ENCODE peak calls at places on chromosomes 7 and 10, in six cellular contexts. Y is CD8-positive, alpha-beta T cell; I is tibial nerve; J is ovary; L is uterus; M is adrenal gland. B is an unnamed sample.

GRCh38 chr7:33087858-33088257 is 21.3 kb downstream of the RP9 start:
- DNase-seq in Y (no peak), I (no peak), J (no peak), L (no peak), M (no peak), B (no peak)

GRCh38 chr7:122885583-122886356 is 490 bp downstream of the CADPS2 start:
- DNase-seq in Y (no peak), I (no peak), J (peak; percentile 55), L (peak; percentile 41), M (peak; percentile 75), B (no peak)

GRCh38 chr10:93368210-93368609 is 113.9 kb downstream of the MYOF start:
- DNase-seq in Y (no peak), I (no peak), J (no peak), L (no peak), M (no peak), B (no peak)

GRCh38 chr7:118311121-118311803 is 86.8 kb downstream of the ANKRD7 start:
- DNase-seq in Y (no peak), I (no peak), J (no peak), L (no peak), M (no peak), B (no peak)

GRCh38 chr10:132355297-132355696 is 23.3 kb downstream of the LRRC27 start:
- DNase-seq in Y (no peak), I (no peak), J (peak; percentile 25), L (no peak), M (peak; percentile 6), B (peak; percentile 34)

GRCh38 chr7:40332516-40332915 is 197.7 kb downstream of the SUGCT start:
- DNase-seq in Y (no peak), I (no peak), J (no peak), L (no peak), M (no peak), B (no peak)

GRCh38 chr10:27223964-27224363 is 16.6 kb downstream of the ACBD5 start:
- DNase-seq in Y (peak; percentile 13), I (peak; percentile 50), J (no peak), L (no peak), M (peak; percentile 59), B (no peak)

GRCh38 chr7:41315764-41316163 is 387.1 kb downstream of the INHBA start:
- DNase-seq in Y (no peak), I (no peak), J (no peak), L (no peak), M (no peak), B (no peak)

GRCh38 chr7:55552320-55553086 is 19.8 kb downstream of the VOPP1 start:
- DNase-seq in Y (no peak), I (no peak), J (no peak), L (peak; percentile 25), M (peak; percentile 62), B (no peak)

GRCh38 chr10:96998329-96998888 is 166.3 kb downstream of the LCOR start:
- DNase-seq in Y (no peak), I (no peak), J (peak; percentile 64), L (no peak), M (peak; percentile 41), B (no peak)

GRCh38 chr10:108411181-108411580 is 1246.7 kb upstream of the SORCS1 start:
- DNase-seq in Y (no peak), I (no peak), J (no peak), L (no peak), M (no peak), B (no peak)

GRCh38 chr10:72334196-72334831 is 20.4 kb downstream of the DNAJB12 start:
- DNase-seq in Y (no peak), I (no peak), J (peak; percentile 89), L (peak; percentile 56), M (peak; percentile 64), B (peak; percentile 83)

GRCh38 chr10:24762161-24762924 is 38.7 kb upstream of the ARHGAP21 start:
- DNase-seq in Y (no peak), I (no peak), J (no peak), L (no peak), M (no peak), B (no peak)

GRCh38 chr7:139799586-139799985 is 21.8 kb upstream of the HIPK2 start:
- DNase-seq in Y (no peak), I (peak; percentile 17), J (no peak), L (no peak), M (no peak), B (no peak)

GRCh38 chr7:137704723-137705122 is 142.1 kb downstream of the DGKI start:
- DNase-seq in Y (no peak), I (no peak), J (no peak), L (no peak), M (no peak), B (no peak)

GRCh38 chr10:132397671-132398565 is 918 bp downstream of the PWWP2B start:
- DNase-seq in Y (no peak), I (no peak), J (peak; percentile 72), L (no peak), M (peak; percentile 93), B (no peak)

GRCh38 chr10:22086730-22087364 is 83.3 kb upstream of the DNAJC1 start:
- DNase-seq in Y (no peak), I (peak; percentile 92), J (peak; percentile 90), L (peak; percentile 84), M (peak; percentile 85), B (peak; percentile 5)

GRCh38 chr10:104417629-104418292 is 64.1 kb downstream of the CFAP58 start:
- DNase-seq in Y (no peak), I (no peak), J (no peak), L (no peak), M (no peak), B (no peak)

GRCh38 chr10:99658622-99659030 is 683 bp upstream of the ENTPD7 start:
- DNase-seq in Y (no peak), I (no peak), J (peak; percentile 55), L (peak; percentile 19), M (peak; percentile 72), B (peak; percentile 42)

DNA sequence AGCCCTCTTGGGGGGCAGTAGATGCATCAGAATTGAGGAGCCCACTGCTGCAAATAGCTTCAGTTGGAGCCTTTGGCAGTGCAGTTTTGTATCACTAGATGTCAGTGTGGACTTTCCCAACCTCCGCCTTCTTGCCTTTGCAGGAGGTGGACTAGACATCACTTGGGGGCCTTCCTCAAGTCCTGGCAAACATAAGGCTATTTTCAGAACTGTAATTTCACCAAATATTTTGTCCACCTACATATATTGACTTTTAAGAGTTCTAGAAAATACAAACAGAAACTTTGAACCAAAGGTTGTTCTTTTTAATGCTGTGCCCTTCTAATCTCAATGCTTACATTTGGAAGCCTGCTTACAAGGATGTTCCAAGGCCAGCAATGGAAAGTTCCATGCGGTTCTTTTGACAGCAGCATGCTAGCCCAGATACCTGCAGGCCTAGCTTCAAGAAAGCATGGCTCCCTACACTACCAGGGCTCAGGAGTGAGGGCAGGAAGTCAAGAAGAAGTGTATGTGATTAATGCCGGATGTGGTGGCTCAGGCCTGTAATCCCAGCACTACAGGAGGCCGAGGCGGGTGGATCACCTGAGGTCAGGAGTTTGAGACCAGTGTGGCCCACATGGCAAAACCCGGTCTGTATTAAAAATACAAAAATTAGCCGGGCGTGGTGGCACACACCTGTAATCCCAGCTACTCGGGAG is 8.0 kb upstream of the ZNRF2 start:
- DNase-seq in Y (peak; percentile 10), I (peak; percentile 50), J (peak; percentile 38), L (peak; percentile 35), M (peak; percentile 42), B (peak; percentile 45)
- TF ChIP-seq CTCF in Y (peak; percentile 69), I (peak; percentile 63), J (peak; percentile 57), L (peak; percentile 69), M (peak; percentile 70), B (peak; percentile 79)

DNA sequence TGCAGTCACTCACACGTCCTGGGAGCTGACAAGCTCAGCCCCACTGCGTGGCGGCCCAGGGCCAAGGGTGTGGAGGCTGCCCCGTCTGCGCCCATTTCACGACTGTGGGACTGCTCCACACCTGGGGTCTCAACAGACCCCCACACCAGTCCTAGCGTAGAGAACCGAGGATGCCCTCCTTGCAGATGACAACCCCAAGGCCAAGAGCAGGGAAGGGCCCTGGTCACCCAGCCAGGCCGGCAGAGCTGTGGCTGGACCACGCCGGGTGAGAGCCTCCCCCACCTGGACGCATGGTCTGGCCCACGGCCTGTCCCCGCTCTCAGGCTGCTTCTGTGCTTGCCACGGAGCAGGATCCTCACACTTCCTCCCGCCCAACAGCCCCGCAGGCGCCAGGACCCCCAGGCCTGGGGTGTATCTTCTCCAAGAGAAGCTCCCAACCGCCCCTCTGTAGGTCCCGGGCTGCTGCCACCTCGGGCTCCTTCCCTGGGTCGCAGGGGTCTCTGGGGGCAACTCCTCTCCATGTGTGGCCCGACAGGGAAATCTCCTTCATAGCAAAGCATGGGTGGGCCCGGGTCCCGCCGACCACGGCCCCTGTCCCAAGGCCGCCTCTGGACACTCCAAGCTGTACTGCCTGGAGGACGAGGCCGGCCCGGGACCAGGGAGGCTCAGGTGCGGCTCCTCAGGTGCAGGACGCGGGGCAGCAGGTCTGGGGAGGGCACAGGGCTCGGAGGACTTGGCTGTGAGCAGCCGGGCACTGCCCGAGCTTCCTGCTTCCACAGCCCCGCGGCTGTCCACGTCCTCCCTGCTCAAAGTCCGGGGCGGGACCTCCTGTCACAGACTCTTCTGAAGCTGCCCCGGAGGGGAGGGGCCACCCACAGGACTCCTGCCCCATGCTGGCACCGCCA is 88.8 kb downstream of the FOXL3 start:
- DNase-seq in Y (no peak), I (no peak), J (peak; percentile 30), L (peak; percentile 12), M (peak; percentile 32), B (peak; percentile 41)
- H3K27me3 ChIP-seq in Y (no peaks in the 10 kb centered on the region), I (no peaks in the 10 kb centered on the region), J (no peaks in the 10 kb centered on the region), L (no peaks in the 10 kb centered on the region), M (peaks cover 32% of the 10 kb centered on the region), B (peaks cover 3% of the 10 kb centered on the region)

GRCh38 chr7:93226310-93226709 is at the start of gene HEPACAM2:
- DNase-seq in Y (no peak), I (no peak), J (no peak), L (no peak), M (no peak), B (no peak)
- H3K27ac ChIP-seq in Y (no peak within 1 kb of the TSS), I (no peak within 1 kb of the TSS), J (no peak within 1 kb of the TSS), L (no peak within 1 kb of the TSS), M (no peak within 1 kb of the TSS), B (no peak within 1 kb of the TSS)

DNA sequence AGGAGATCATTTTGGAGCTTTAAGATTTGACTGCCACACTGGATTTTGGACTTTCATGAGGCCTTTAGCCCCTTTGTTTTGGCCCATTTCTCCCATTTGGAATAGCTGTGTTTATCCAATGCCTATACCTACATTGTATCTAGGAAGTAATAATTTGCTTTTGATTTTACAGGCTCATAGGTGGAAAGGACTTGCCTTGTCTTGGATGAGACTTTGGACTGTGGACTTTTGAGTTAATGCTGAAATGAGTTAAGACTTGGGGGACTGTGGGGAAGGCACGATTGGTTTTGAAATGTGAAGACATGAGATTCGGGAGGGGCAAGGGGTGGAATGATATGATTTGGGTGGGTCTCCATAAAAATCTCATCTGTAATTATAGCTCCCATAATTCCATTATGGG is 47.6 kb upstream of the PAPSS2 start:
- DNase-seq in Y (no peak), I (no peak), J (no peak), L (no peak), M (no peak), B (no peak)
- TF ChIP-seq CTCF in Y (no peak), I (no peak), J (no peak), L (no peak), M (no peak), B (no peak)

GRCh38 chr7:47308808-47309207 is 273.1 kb downstream of the TNS3 start:
- DNase-seq in Y (no peak), I (no peak), J (no peak), L (no peak), M (no peak), B (no peak)

GRCh38 chr7:47307311-47307710 is 274.6 kb downstream of the TNS3 start:
- DNase-seq in Y (no peak), I (no peak), J (no peak), L (no peak), M (no peak), B (no peak)

GRCh38 chr7:47311891-47312290 is 270.0 kb downstream of the TNS3 start:
- DNase-seq in Y (no peak), I (no peak), J (no peak), L (no peak), M (no peak), B (no peak)

GRCh38 chr7:47313564-47313963 is 268.3 kb downstream of the TNS3 start:
- DNase-seq in Y (no peak), I (no peak), J (no peak), L (no peak), M (no peak), B (no peak)

GRCh38 chr7:47310020-47310419 is 271.9 kb downstream of the TNS3 start:
- DNase-seq in Y (no peak), I (no peak), J (no peak), L (no peak), M (no peak), B (no peak)
- H3K27me3 ChIP-seq in Y (no peaks in the 10 kb centered on the region), I (no peaks in the 10 kb centered on the region), J (no peaks in the 10 kb centered on the region), L (no peaks in the 10 kb centered on the region), M (no peaks in the 10 kb centered on the region), B (peaks cover 23% of the 10 kb centered on the region)